ENCODE peak calls at places on chromosomes 4 and X, in four cellular contexts. O is WTC11, E is GM12878, L is SK-N-SH. F is an unnamed sample.

GRCh38 chrX:54931107-54931506 is 10.5 kb downstream of the TRO start:
- DNase-seq in L (no peak), O (no peak), E (no peak), F (no peak)

GRCh38 chr4:118765399-118765798 is 70.5 kb downstream of the SEC24D start:
- DNase-seq in E (no peak), L (no peak), O (no peak), F (peak; percentile 77)

GRCh38 chrX:23557070-23557469 is 110.2 kb upstream of the PRDX4 start:
- DNase-seq in O (no peak), E (no peak), L (no peak), F (no peak)

GRCh38 chrX:134753185-134754008 is 95.1 kb upstream of the PLAC1 start:
- DNase-seq in E (no peak), O (no peak), L (no peak), F (no peak)

GRCh38 chr4:48296330-48296729 is 26.7 kb upstream of the TEC start:
- DNase-seq in E (no peak), O (no peak), L (no peak), F (no peak)

GRCh38 chrX:115318139-115318538 is 28.6 kb downstream of the LUZP4 start:
- DNase-seq in O (peak; percentile 10), L (no peak), E (no peak), F (no peak)

GRCh38 chrX:19902110-19902509 is 14.7 kb upstream of the SH3KBP1 start:
- DNase-seq in O (no peak), L (no peak), E (no peak), F (no peak)

GRCh38 chrX:138191998-138192397 is 519.5 kb downstream of the FGF13 start:
- DNase-seq in E (no peak), L (peak; percentile 1), O (peak; percentile 40), F (peak; percentile 20)

GRCh38 chr4:175419120-175419774 is 392.8 kb downstream of the GPM6A start:
- DNase-seq in E (no peak), L (no peak), O (no peak), F (no peak)

GRCh38 chr4:25862411-25863346 is at the start of gene SEL1L3:
- DNase-seq in O (peak; percentile 70), E (no peak), L (peak; percentile 84), F (peak; percentile 84)

GRCh38 chrX:72052415-72053090 is 79.2 kb downstream of the RTL5 start:
- DNase-seq in E (no peak), L (no peak), O (no peak), F (no peak)

DNA sequence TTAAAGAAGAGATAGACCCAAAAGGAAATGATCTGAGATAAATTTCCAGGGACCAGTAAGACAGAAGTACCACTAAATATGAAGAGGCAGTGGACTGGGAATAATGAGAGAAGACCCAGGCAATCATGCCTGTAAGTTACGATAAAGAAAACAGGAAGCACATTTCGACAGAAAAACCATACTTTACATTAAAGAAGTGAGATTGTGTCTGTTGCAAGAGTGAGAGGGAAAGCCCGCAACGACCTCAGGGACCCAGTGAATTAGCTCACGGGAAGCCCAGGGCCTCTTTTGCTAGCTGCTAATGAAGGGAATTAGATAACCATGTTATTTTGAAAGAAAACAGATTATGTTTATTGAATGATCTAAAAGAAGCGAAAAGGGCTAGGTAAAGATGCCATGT is 28.9 kb upstream of the ACSL1 start:
- DNase-seq in L (peak; percentile 30), E (no peak), O (no peak), F (no peak)
- TF ChIP-seq USF1 in L (no peak), E (no peak), O (no peak), F (no peak)

DNA sequence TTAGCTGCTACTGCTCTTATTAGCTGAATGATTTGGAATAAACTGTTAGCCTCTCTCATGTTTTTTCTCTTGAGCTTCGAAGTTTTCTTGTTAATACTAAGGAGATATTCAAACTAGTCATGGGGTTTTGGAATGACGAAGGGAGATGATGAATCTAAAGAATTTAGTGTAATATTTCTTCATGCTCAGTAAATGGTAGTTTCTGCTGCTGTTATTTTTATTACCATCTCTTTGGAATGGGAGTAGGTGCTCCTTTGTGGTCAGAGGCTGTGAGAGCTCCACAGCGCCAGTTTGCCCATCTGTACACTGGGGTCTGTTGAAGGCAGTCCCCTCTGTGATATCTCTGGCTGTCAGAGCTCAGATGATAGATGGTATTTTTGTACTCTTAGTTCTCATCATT is 33.7 kb downstream of the HTT start:
- DNase-seq in L (no peak), O (no peak), E (no peak), F (no peak)
- TF ChIP-seq USF1 in L (no peak), O (no peak), E (no peak), F (no peak)

GRCh38 chr4:36004231-36004851 is 240.0 kb downstream of the ARAP2 start:
- DNase-seq in E (no peak), L (no peak), O (no peak), F (no peak)
- TF ChIP-seq USF1 in E (no peak), L (no peak), O (no peak), F (no peak)

GRCh38 chr4:37978509-37978908 is 18.3 kb downstream of the PTTG2 start:
- DNase-seq in E (no peak), L (no peak), O (no peak), F (no peak)

GRCh38 chr4:37973481-37973880 is 13.3 kb downstream of the PTTG2 start:
- DNase-seq in O (no peak), L (no peak), E (no peak), F (no peak)

GRCh38 chr4:37976513-37976912 is 16.3 kb downstream of the PTTG2 start:
- DNase-seq in L (no peak), E (no peak), O (no peak), F (no peak)

GRCh38 chr4:37977471-37978452 is 17.6 kb downstream of the PTTG2 start:
- DNase-seq in O (peak; percentile 29), L (peak; percentile 79), E (peak; percentile 44), F (peak; percentile 45)

DNA sequence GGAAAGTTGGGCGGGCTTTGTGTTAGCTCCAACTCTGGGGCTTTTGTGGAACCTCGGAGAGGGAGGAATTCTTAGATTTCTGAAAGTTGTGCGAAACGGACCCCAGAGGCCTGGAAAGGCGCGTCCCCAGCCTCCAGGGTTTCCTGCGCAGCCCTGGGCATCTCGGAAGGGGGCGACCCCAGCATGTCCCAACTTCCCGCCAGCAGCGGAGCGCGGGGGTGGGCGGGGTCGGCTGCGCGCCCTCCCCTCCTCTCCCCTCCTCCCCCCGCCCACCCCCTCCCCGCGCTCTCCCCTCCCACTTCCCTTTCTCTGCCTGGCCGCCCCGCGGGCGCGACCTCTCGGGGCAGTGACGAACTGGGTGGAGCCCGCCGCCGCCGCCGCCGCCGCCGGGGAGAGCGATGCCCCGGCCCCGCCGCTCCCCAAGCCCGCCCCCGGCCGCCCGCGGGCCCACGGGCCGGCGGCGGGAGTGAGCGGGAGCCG is 16.8 kb downstream of the PTTG2 start:
- DNase-seq in O (peak; percentile 80), L (peak; percentile 93), E (no peak), F (peak; percentile 80)
- TF ChIP-seq USF1 in O (no peak), L (no peak), E (no peak), F (no peak)

DNA sequence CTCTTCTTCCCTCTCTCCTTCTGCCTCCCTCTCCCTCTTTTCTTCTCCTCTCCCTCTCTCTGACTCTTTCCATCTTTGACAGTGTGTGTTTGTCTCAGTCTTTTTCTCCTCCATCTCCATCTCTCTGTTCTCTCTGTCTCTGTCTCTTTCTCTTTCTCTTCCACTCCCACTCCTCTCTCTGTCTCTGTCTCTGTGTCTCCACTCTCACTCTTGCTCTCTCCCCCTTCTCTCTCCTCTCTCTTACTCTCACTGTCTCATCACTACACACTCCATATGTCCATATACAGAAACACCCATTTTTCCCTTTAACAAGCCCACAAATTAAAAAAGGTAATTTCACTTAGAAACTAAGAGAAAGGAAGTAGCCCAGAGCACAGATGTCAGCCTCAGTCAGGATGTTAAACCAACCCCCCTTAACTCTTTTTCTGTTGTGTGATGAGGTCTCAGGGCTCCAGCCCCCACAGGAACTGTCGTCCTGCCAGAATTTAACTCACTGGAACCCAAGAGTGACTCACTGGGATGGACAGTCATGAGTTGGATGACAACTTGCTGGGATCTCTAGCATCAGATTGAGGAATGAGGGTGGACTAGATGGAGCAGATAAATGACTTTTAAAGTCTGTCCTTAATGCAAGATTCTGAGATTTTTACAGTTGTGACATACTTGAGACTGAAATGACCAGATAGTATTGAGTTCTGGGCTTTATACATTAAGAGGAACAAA is 27.5 kb downstream of the OTUD6A start:
- DNase-seq in O (no peak), E (no peak), L (no peak), F (no peak)
- TF ChIP-seq USF1 in O (no peak), E (no peak), L (no peak), F (no peak)

DNA sequence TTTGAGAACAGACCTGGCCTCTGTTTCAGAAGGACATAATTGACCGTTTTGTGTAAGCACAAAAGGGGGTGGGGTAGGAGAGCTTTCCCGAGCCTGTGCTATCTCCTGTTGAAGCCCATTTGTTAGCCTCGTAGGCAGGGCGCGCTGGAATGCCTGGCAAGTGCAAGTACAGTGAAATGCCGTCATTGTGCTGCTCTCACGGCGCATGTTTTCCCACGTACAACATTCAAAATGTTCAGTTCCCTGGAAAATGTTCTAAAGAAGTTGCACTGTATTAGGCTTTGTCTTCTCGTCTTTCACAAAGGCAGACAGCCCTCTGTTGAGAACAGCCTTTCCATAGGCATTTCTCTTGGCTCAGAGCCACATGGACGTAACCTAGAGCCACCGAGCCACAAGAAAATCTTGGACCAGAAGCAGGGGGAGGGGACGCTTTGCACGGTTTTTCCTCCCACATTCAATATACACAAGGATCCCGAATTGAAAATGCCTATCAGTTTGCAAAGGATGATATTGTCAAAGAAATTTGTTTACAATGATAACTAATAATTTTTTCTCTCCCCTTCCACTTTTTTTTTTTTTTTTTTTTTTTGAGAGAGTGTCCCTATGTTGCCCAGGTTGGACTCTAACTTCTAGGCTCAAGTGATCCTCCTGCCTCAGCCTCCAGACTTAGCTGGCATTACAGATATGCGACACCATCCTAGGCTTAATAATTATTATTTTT is 54.6 kb upstream of the RAPGEF2 start:
- DNase-seq in L (peak; percentile 48), E (no peak), O (peak; percentile 32), F (peak; percentile 70)
- TF ChIP-seq USF1 in L (no peak), E (no peak), O (no peak), F (no peak)

DNA sequence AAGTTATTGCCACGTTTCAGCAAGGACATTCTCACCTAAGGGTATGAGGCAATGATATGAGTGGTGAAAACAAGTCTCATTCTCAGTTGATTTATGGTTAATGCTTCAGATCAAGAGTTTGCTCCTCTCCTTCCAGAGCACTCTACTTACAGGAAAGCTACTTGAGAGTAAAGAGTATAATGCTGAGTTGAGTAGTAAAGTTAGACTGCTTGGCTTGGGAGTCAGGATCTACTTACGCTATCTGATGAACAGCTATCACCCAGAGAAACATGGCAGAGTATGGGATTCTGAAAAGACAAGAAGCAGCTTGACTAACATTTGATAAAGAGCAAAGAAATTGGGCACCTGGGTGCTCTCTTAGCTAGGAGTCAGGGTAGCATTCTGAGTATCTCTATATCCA is 211.8 kb downstream of the GLUD2 start:
- DNase-seq in L (no peak), E (no peak), O (no peak), F (no peak)
- TF ChIP-seq USF1 in L (no peak), E (no peak), O (no peak), F (no peak)

DNA sequence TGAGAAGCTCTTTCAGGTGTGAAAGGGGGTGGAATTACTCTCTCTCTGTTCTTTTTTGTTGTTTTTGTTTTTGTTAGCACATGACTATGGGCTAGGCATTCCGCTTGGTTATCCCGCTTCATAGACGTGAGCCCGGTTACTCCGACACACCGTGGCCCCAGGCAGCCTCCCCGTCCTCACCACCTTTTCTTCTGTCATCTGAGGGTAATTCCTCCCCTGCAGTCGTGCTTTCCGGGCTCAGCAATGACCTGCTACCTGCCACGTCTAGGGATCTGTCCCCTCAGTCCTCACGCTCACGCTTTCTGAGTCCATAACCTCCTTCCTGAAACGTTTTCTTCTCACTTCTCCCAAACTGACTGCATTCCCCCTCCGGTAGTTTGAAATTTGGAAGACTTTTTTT is 691 bp upstream of the REST start:
- DNase-seq in E (no peak), O (peak; percentile 35), L (peak; percentile 22), F (peak; percentile 11)
- TF ChIP-seq USF1 in E (no peak), O (no peak), L (no peak), F (no peak)